ENCODE peak calls at places on chromosomes 2 and 18, in ten cellular contexts. F, K, G, W, N, A, P, H, L and C are unnamed samples. For H3K4me1, the result is how much of the 10 kb centered on the place peaks cover.

GRCh38 chr2:63855418-63856301 is 14.0 kb downstream of the UGP2 start:
- DNase-seq in F (no peak), K (no peak), G (no peak), W (no peak), N (no peak), A (no peak), P (no peak), H (no peak), L (no peak), C (no peak)

GRCh38 chr2:208046686-208047085 is 21.4 kb upstream of the PLEKHM3 start:
- DNase-seq in F (peak), K (no peak), G (no peak), W (no peak), N (no peak), A (no peak), P (no peak), H (no peak), L (no peak), C (no peak)

GRCh38 chr2:109129921-109130725 is 1.1 kb downstream of the SH3RF3 start:
- DNase-seq in F (peak), K (peak), G (peak), W (no peak), N (no peak), A (peak), P (no peak), H (no peak), L (no peak), C (no peak)

GRCh38 chr2:170840717-170841210 is 24.1 kb downstream of the GAD1 start:
- DNase-seq in F (no peak), K (no peak), G (no peak), W (no peak), N (no peak), A (no peak), P (no peak), H (no peak), L (no peak), C (no peak)

GRCh38 chr2:230459213-230459612 is 43.2 kb downstream of the SP100 start:
- DNase-seq in F (no peak), K (no peak), G (no peak), W (no peak), N (no peak), A (no peak), P (no peak), H (no peak), L (no peak), C (no peak)

GRCh38 chr2:99905025-99905424 is 237.4 kb downstream of the AFF3 start:
- DNase-seq in F (no peak), K (no peak), G (no peak), W (no peak), N (no peak), A (no peak), P (no peak), H (no peak), L (no peak), C (no peak)

GRCh38 chr2:61707984-61708852 is 145.6 kb downstream of the FAM161A start:
- DNase-seq in F (peak), K (no peak), G (no peak), W (no peak), N (no peak), A (no peak), P (peak), H (no peak), L (no peak), C (no peak)

GRCh38 chr2:160221391-160222276 is 21.6 kb upstream of the ITGB6 start:
- DNase-seq in F (peak), K (no peak), G (peak), W (no peak), N (peak), A (peak), P (peak), H (peak), L (no peak), C (no peak)

GRCh38 chr18:50091495-50092249 is 103.3 kb downstream of the MYO5B start:
- DNase-seq in F (no peak), K (no peak), G (no peak), W (no peak), N (no peak), A (no peak), P (no peak), H (no peak), L (no peak), C (no peak)

GRCh38 chr2:88123164-88123974 is 4.5 kb downstream of the FABP1 start:
- DNase-seq in F (no peak), K (no peak), G (no peak), W (no peak), N (no peak), A (no peak), P (no peak), H (no peak), L (no peak), C (no peak)

GRCh38 chr2:222835142-222835822 is 25.6 kb upstream of the ACSL3 start:
- DNase-seq in F (no peak), K (no peak), G (peak), W (no peak), N (no peak), A (no peak), P (peak), H (no peak), L (no peak), C (no peak)

GRCh38 chr2:218272531-218273212 is 2.4 kb downstream of the PNKD start:
- DNase-seq in F (peak), K (peak), G (peak), W (peak), N (peak), A (peak), P (peak), H (peak), L (peak), C (peak)

GRCh38 chr2:18444806-18445205 is 115.6 kb downstream of the RDH14 start:
- DNase-seq in F (no peak), K (no peak), G (no peak), W (no peak), N (no peak), A (no peak), P (no peak), H (no peak), L (no peak), C (no peak)

GRCh38 chr2:147051248-147051647 is 793.6 kb upstream of the ACVR2A start:
- DNase-seq in F (no peak), K (no peak), G (no peak), W (no peak), N (no peak), A (no peak), P (peak), H (no peak), L (no peak), C (no peak)

GRCh38 chr2:233075966-233076339 is 15.8 kb downstream of the INPP5D start:
- DNase-seq in F (no peak), K (peak), G (peak), W (no peak), N (no peak), A (no peak), P (no peak), H (no peak), L (peak), C (peak)

GRCh38 chr2:195898505-195898904 is 170.1 kb downstream of the DNAH7 start:
- DNase-seq in F (peak), K (no peak), G (peak), W (no peak), N (peak), A (peak), P (peak), H (peak), L (no peak), C (no peak)

GRCh38 chr2:203774760-203775159 is 68.3 kb downstream of the CD28 start:
- DNase-seq in F (peak), K (no peak), G (no peak), W (no peak), N (no peak), A (no peak), P (no peak), H (no peak), L (no peak), C (no peak)

GRCh38 chr2:200744252-200744651 is 67.5 kb upstream of the BZW1 start:
- DNase-seq in F (no peak), K (no peak), G (no peak), W (no peak), N (peak), A (no peak), P (no peak), H (no peak), L (no peak), C (no peak)

GRCh38 chr18:1774261-1774660 is 797.0 kb downstream of the METTL4 start:
- DNase-seq in F (no peak), K (no peak), G (no peak), W (no peak), N (no peak), A (no peak), P (no peak), H (no peak), L (no peak), C (no peak)

GRCh38 chr18:463442-464310 is 36.8 kb downstream of the COLEC12 start:
- DNase-seq in F (peak), K (no peak), G (no peak), W (no peak), N (no peak), A (no peak), P (no peak), H (no peak), L (no peak), C (no peak)

GRCh38 chr2:197229509-197230458 is 80.8 kb downstream of the ANKRD44 start:
- DNase-seq in F (peak), K (no peak), G (no peak), W (no peak), N (no peak), A (no peak), P (peak), H (no peak), L (no peak), C (no peak)

GRCh38 chr2:165874445-165875039 is 79.0 kb downstream of the TTC21B start:
- DNase-seq in F (peak), K (no peak), G (no peak), W (no peak), N (no peak), A (no peak), P (peak), H (no peak), L (peak), C (no peak)

GRCh38 chr2:86068098-86069047 is 37.3 kb downstream of the POLR1A start:
- DNase-seq in F (peak), K (no peak), G (peak), W (peak), N (no peak), A (no peak), P (no peak), H (no peak), L (peak), C (peak)

GRCh38 chr18:11533513-11533890 is 75.9 kb upstream of the SLC35G4 start:
- DNase-seq in F (no peak), K (no peak), G (no peak), W (no peak), N (no peak), A (no peak), P (no peak), H (no peak), L (no peak), C (no peak)

GRCh38 chr2:132589060-132589765 is 80.8 kb downstream of the LYPD1 start:
- DNase-seq in F (no peak), K (no peak), G (no peak), W (no peak), N (no peak), A (no peak), P (no peak), H (no peak), L (no peak), C (no peak)

GRCh38 chr2:62309465-62310091 is 113.7 kb downstream of the B3GNT2 start:
- DNase-seq in F (no peak), K (no peak), G (no peak), W (no peak), N (no peak), A (no peak), P (no peak), H (no peak), L (no peak), C (peak)

GRCh38 chr18:22429564-22429963 is 11.8 kb upstream of the CTAGE1 start:
- DNase-seq in F (no peak), K (no peak), G (no peak), W (no peak), N (no peak), A (no peak), P (no peak), H (no peak), L (no peak), C (no peak)

GRCh38 chr2:3189961-3190360 is 187.7 kb downstream of the EIPR1 start:
- DNase-seq in F (no peak), K (no peak), G (no peak), W (no peak), N (peak), A (no peak), P (no peak), H (no peak), L (no peak), C (no peak)

GRCh38 chr2:3193423-3194330 is 183.9 kb downstream of the EIPR1 start:
- DNase-seq in F (peak), K (no peak), G (no peak), W (no peak), N (no peak), A (no peak), P (no peak), H (no peak), L (no peak), C (no peak)

GRCh38 chr2:3192281-3192818 is 185.3 kb downstream of the EIPR1 start:
- DNase-seq in F (no peak), K (no peak), G (no peak), W (no peak), N (no peak), A (no peak), P (no peak), H (no peak), L (no peak), C (peak)

GRCh38 chr2:3194828-3195227 is 182.8 kb downstream of the EIPR1 start:
- DNase-seq in F (no peak), K (no peak), G (no peak), W (no peak), N (no peak), A (no peak), P (no peak), H (no peak), L (no peak), C (peak)

DNA sequence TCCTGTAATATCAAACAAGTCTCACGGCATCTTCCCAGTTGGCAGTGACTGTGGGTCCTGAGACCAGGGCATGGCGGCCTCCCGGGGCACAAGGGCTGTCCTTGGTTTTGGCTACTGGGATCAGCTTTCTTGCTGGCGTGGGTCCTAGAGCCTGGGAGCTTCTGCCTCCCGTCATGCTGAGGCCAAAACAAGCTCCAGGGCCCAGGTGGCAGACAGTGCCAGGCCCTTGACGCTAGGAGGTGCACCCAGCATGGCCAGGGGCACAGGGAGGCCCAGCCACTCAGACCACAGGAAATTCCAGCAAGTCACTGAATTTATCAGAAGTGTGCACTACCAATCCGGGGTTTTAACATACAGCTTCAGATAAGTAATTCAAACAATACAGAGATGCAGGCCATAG is 184.7 kb downstream of the EIPR1 start:
- DNase-seq in F (no peak), K (no peak), G (no peak), W (no peak), N (no peak), A (no peak), P (no peak), H (no peak), L (no peak), C (peak)
- TF ChIP-seq CTCF in F (no peak), K (no peak), G (no peak), W (no peak), N (no peak), A (no peak), P (no peak), H (no peak), L (no peak), C (no peak)

DNA sequence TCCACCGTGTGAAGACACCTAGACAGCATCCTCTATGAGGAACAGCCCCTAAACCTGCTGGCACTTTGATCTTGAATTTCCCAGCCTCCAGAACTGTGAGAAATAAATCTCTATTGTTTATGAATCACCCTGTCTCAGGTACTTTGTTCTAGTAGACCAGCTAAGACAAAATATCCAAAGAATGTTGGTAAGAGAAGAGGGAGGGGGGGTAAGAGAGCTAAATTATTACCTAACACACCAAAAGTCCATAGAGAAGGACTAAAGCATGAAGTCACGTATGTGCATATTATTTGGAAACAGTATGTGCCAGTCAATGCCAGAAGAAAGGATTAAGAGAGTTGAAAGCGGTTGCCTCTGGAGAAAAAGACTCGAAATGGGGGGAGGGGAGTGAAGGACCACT is 211.0 kb downstream of the SP3 start:
- DNase-seq in F (no peak), K (no peak), G (no peak), W (no peak), N (no peak), A (no peak), P (no peak), H (no peak), L (no peak), C (no peak)
- H3K4me1 ChIP-seq in F (under half), K (under half), G (under half), W (under half), N (under half), A (under half), P (under half), H (under half), L (under half), C (under half)

GRCh38 chr2:236550701-236551465 is 18.7 kb upstream of the ACKR3 start:
- DNase-seq in F (no peak), K (no peak), G (no peak), W (no peak), N (no peak), A (no peak), P (no peak), H (no peak), L (peak), C (no peak)

GRCh38 chr2:236551843-236552542 is 17.6 kb upstream of the ACKR3 start:
- DNase-seq in F (no peak), K (no peak), G (no peak), W (no peak), N (peak), A (no peak), P (no peak), H (no peak), L (no peak), C (no peak)

GRCh38 chr2:236548179-236548918 is 21.3 kb upstream of the ACKR3 start:
- DNase-seq in F (no peak), K (no peak), G (no peak), W (no peak), N (no peak), A (no peak), P (no peak), H (no peak), L (no peak), C (no peak)

GRCh38 chr2:236549165-236549564 is 20.5 kb upstream of the ACKR3 start:
- DNase-seq in F (no peak), K (no peak), G (no peak), W (no peak), N (no peak), A (no peak), P (no peak), H (no peak), L (no peak), C (no peak)

DNA sequence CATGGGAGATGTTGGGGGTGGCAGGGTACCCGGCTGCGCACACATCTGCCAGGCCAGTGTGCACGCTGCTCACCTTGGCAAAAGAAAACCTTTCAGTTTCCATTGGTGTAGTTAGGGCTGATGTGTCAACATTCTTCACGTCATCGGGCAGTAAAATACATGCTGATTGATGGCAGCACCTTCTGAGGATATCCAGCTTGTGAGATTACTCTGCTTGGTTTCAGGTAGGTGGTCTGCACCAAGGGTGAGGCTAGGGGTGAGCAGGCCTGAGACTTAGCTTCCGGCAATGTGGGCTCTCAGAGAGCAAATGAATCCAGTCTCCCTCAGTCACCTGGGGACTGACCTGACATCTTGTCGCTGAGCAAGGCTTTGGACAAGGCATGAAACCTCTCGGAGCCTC is 19.3 kb upstream of the ACKR3 start:
- DNase-seq in F (no peak), K (no peak), G (no peak), W (no peak), N (no peak), A (no peak), P (no peak), H (no peak), L (no peak), C (no peak)
- H3K4me3 ChIP-seq in F (no peak), K (no peak), G (no peak), W (no peak), N (no peak), A (no peak), P (no peak), H (no peak), L (no peak), C (no peak)

GRCh38 chr2:122020377-122020776 is 264.9 kb downstream of the TSN start:
- DNase-seq in F (no peak), K (no peak), G (no peak), W (no peak), N (no peak), A (no peak), P (no peak), H (no peak), L (no peak), C (no peak)

GRCh38 chr2:122027510-122028217 is 272.2 kb downstream of the TSN start:
- DNase-seq in F (no peak), K (no peak), G (no peak), W (no peak), N (no peak), A (no peak), P (no peak), H (no peak), L (no peak), C (no peak)

GRCh38 chr2:122019729-122020128 is 264.3 kb downstream of the TSN start:
- DNase-seq in F (no peak), K (no peak), G (peak), W (no peak), N (no peak), A (no peak), P (no peak), H (no peak), L (no peak), C (no peak)

GRCh38 chr2:122022531-122022930 is 267.1 kb downstream of the TSN start:
- DNase-seq in F (no peak), K (no peak), G (no peak), W (no peak), N (no peak), A (no peak), P (no peak), H (no peak), L (no peak), C (no peak)

DNA sequence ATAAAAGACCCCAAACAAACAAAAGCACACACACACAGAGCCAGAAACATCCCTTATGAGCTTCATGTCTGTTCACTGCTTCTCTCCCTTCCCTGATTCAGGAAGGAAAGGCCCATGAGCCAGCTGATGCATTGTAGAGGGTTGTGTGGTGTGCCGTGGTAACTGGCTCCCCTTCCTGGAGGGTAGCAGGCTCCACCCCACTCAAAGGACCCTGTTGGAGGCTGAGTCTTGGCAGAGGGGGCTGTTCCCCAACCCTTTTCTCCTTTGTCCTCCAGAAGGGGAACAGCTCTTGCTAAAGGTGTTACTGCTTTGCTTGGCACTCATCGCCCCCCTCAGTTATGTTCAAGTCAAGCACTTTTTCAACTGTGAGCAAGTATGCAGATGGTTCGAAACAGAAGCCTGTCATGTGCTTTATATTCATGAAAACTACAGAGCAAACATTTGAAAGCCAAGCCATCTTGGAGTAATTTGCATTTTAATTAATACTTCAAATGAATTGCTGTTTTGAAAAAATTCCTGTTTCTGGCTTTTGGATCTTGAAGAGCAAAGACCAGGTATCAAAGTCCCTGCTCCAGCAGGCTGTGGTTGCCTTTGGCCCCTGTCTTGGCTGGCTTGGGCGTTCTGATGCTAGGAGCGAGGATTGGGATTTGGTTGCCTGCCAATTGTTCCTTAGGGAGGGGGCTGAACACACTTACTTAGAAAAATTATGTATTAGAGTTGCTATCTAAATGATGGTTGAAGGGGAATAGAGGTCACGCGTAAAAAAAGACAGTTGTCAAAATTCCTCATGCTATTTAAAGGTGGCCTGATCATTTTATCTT is 267.8 kb downstream of the TSN start:
- DNase-seq in F (no peak), K (no peak), G (no peak), W (no peak), N (no peak), A (no peak), P (no peak), H (no peak), L (no peak), C (no peak)
- TF ChIP-seq CTCF in F (no peak), K (no peak), G (no peak), W (no peak), N (no peak), A (no peak), P (no peak), H (no peak), L (no peak), C (no peak)

GRCh38 chr18:9608728-9609127 is 5.6 kb downstream of the PPP4R1 start:
- DNase-seq in F (no peak), K (no peak), G (no peak), W (no peak), N (no peak), A (no peak), P (no peak), H (no peak), L (no peak), C (no peak)
- H3K4me1 ChIP-seq in F (under half), K (half or more), G (under half), W (under half), N (under half), A (under half), P (under half), H (half or more), L (under half), C (under half)

GRCh38 chr2:5981241-5982055 is 289.3 kb downstream of the SOX11 start:
- DNase-seq in F (peak), K (no peak), G (no peak), W (no peak), N (peak), A (no peak), P (no peak), H (no peak), L (peak), C (no peak)
- H3K4me3 ChIP-seq in F (peak), K (no peak), G (no peak), W (no peak), N (no peak), A (no peak), P (no peak), H (peak), L (peak), C (no peak)